ENCODE peak calls at places on chromosome 14, in seven cellular contexts. G is neuronal stem cell, V is thyroid gland, L is psoas muscle, E is uterus, B is small intestine, O is heart left ventricle. Z is an unnamed sample. For H3K9me3, the result is how much of the 10 kb centered on the place peaks cover.

GRCh38 chr14:103164786-103165185 is 41.5 kb downstream of the TNFAIP2 start:
- DNase-seq in G (no peak), V (no peak), L (no peak), E (no peak), B (no peak), O (no peak), Z (no peak)

GRCh38 chr14:78512021-78512420 is 341.8 kb downstream of the NRXN3 start:
- DNase-seq in G (no peak), V (no peak), L (no peak), E (no peak), B (no peak), O (no peak), Z (no peak)

GRCh38 chr14:61719344-61720301 is 24.3 kb downstream of the HIF1A start:
- DNase-seq in G (no peak), V (no peak), L (no peak), E (no peak), B (no peak), O (no peak), Z (peak)

GRCh38 chr14:59202031-59202430 is 13.6 kb downstream of the DAAM1 start:
- DNase-seq in G (no peak), V (no peak), L (no peak), E (no peak), B (no peak), O (no peak), Z (no peak)

GRCh38 chr14:22221508-22221907 is 367.5 kb downstream of the DAD1 start:
- DNase-seq in G (no peak), V (no peak), L (no peak), E (no peak), B (no peak), O (no peak), Z (no peak)

GRCh38 chr14:47863441-47863840 is 188.0 kb upstream of the MDGA2 start:
- DNase-seq in G (no peak), V (no peak), L (no peak), E (no peak), B (no peak), O (no peak), Z (no peak)

GRCh38 chr14:26199599-26200370 is 398.0 kb downstream of the NOVA1 start:
- DNase-seq in G (peak), V (no peak), L (no peak), E (no peak), B (no peak), O (no peak), Z (no peak)

GRCh38 chr14:69529563-69529962 is 45.0 kb downstream of the PLEKHD1 start:
- DNase-seq in G (no peak), V (no peak), L (no peak), E (no peak), B (no peak), O (no peak), Z (no peak)

GRCh38 chr14:93033983-93034670 is 81.6 kb downstream of the ITPK1 start:
- DNase-seq in G (no peak), V (no peak), L (no peak), E (no peak), B (no peak), O (no peak), Z (peak)

DNA sequence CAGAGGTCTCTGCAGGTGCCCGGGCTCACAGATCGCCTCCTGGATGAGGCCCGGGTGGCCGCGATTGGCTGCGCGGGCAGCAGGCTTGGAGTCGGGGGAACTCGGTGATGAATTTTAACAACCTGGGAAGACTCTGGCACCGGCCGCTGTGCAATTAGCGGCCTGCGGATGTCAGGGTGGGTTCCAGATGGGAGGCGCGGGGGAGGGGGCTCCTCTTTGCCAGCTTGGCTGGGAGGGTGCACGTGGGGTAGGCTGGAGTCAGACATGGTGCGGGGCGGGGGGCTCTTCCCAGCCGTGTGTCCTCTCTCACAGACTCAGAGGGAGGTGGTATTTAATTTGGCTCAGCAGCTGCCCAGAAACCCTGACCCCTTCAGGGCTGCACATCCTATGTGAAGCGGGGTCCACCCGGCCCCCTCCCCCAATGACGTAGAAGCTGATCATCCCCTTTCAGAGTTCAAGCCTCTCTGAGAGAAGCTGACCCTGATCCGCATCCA is 81.4 kb downstream of the KIF26A start:
- DNase-seq in G (no peak), V (no peak), L (peak), E (no peak), B (no peak), O (no peak), Z (no peak)
- H3K9me3 ChIP-seq in G (under half), V (under half), L (under half), E (under half), B (under half), O (under half), Z (under half)

GRCh38 chr14:34527591-34527990 is 11.9 kb downstream of the EAPP start:
- DNase-seq in G (no peak), V (no peak), L (no peak), E (no peak), B (no peak), O (no peak), Z (no peak)
- H3K9me3 ChIP-seq in G (under half), V (under half), L (under half), E (under half), B (under half), O (under half), Z (under half)

GRCh38 chr14:100692859-100693558 is 33.7 kb upstream of the DLK1 start:
- DNase-seq in G (no peak), V (no peak), L (no peak), E (no peak), B (no peak), O (no peak), Z (no peak)

GRCh38 chr14:100692256-100692655 is 34.4 kb upstream of the DLK1 start:
- DNase-seq in G (no peak), V (no peak), L (no peak), E (no peak), B (no peak), O (no peak), Z (no peak)

GRCh38 chr14:100688598-100689499 is 37.8 kb upstream of the DLK1 start:
- DNase-seq in G (no peak), V (no peak), L (no peak), E (no peak), B (no peak), O (no peak), Z (no peak)

GRCh38 chr14:100691395-100692025 is 35.2 kb upstream of the DLK1 start:
- DNase-seq in G (no peak), V (peak), L (no peak), E (no peak), B (no peak), O (no peak), Z (no peak)

DNA sequence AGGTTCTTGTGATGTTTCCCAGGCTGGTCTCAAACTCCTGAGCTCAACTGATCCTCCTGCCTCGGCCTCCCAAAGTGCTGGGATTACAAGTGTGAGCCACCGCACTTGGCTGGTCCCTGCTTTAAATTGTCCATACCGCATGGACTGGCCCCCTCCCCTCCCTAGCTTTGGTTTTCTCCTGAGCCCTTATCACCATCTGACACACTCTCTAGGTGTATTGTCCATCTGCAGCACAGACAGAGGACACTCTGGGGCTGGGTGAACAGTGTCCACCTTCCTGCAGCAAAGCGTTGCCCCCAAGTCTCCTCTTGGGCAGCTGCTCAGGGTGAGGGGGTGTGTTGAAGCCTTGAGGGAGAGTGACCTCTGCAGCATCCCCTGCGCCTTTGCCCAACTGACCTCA is 36.0 kb upstream of the DLK1 start:
- DNase-seq in G (no peak), V (no peak), L (no peak), E (no peak), B (no peak), O (no peak), Z (no peak)
- H3K9me3 ChIP-seq in G (under half), V (under half), L (under half), E (under half), B (under half), O (under half), Z (under half)

DNA sequence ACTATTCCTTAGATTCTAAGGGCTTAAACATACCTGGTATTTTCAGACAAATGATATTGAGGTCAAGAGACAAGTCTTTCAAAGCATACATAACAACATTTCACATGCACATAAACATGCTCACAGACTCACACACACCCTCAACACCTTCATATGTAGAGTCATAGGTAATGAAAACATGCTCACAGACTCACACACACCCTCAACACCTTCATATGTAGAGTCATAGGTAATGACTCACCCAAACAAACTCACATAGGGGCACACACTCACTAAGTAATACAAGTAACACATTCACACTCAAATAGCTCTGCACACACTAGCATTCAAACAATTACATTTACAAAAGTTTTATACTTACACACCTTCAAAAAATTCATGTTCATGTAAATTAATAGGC is 975.5 kb downstream of the TMEM121 start:
- DNase-seq in G (no peak), V (no peak), L (no peak), E (no peak), B (no peak), O (no peak), Z (no peak)
- H3K9me3 ChIP-seq in G (under half), V (under half), L (under half), E (under half), B (under half), O (under half), Z (under half)

GRCh38 chr14:106129274-106129673 is 602.9 kb downstream of the TMEM121 start:
- DNase-seq in G (no peak), V (no peak), L (no peak), E (no peak), B (no peak), O (no peak), Z (no peak)

DNA sequence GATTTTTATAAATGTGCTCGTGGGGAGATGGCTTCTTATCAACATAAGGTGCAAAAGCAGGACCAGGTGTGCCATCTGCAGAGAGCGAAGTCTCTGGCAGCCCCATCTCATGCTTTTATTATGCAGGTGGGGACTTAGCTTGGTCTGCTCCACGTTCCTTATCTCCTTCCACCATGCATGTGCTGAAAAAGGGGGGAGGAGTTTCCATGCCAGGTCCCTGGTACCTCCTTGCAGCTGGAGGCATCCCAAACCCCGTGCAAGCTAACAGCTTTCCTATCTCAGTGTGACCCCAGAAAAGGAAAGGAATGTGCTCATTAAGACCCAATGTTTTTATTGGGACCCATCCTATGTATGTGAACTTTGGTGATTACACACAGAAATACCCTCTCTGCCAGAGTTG is 608.5 kb downstream of the TMEM121 start:
- DNase-seq in G (no peak), V (no peak), L (no peak), E (no peak), B (no peak), O (no peak), Z (no peak)
- H3K9me3 ChIP-seq in G (under half), V (under half), L (under half), E (under half), B (under half), O (under half), Z (under half)

GRCh38 chr14:39474416-39474911 is 42.2 kb upstream of the FBXO33 start:
- DNase-seq in G (no peak), V (no peak), L (no peak), E (no peak), B (no peak), O (no peak), Z (no peak)
- H3K9me3 ChIP-seq in G (under half), V (under half), L (under half), E (under half), B (under half), O (under half), Z (under half)

DNA sequence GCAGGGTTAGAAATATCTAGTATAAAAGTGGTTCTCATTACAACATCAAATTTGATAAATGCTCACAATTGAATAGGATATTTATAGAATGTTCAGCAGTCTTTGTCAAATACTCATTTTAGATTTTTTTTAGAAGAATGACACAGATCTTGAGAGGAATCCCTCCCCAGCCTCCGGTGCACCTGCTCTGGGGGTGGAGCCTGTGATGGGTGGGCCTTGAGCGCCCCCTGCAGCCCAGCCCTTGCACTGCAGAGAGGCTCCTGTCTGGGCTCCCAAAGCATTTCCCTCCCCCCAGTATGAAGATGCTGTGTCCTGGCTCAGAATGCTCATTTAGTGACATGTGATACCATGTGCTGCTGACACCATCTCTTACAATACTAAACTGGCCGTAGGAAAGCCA is 792.3 kb downstream of the TMEM121 start:
- DNase-seq in G (no peak), V (no peak), L (no peak), E (no peak), B (no peak), O (no peak), Z (peak)
- H3K9me3 ChIP-seq in G (under half), V (under half), L (under half), E (under half), B (under half), O (under half), Z (under half)

GRCh38 chr14:91272341-91273272 is 28.1 kb upstream of the GPR68 start:
- DNase-seq in G (no peak), V (no peak), L (no peak), E (no peak), B (no peak), O (no peak), Z (no peak)

GRCh38 chr14:91273885-91274273 is 29.4 kb upstream of the GPR68 start:
- DNase-seq in G (no peak), V (no peak), L (peak), E (no peak), B (no peak), O (no peak), Z (no peak)

GRCh38 chr14:91277546-91278382 is 33.3 kb upstream of the GPR68 start:
- DNase-seq in G (no peak), V (no peak), L (peak), E (no peak), B (no peak), O (no peak), Z (no peak)

GRCh38 chr14:91273273-91273884 is 28.9 kb upstream of the GPR68 start:
- DNase-seq in G (no peak), V (no peak), L (peak), E (no peak), B (no peak), O (no peak), Z (no peak)

DNA sequence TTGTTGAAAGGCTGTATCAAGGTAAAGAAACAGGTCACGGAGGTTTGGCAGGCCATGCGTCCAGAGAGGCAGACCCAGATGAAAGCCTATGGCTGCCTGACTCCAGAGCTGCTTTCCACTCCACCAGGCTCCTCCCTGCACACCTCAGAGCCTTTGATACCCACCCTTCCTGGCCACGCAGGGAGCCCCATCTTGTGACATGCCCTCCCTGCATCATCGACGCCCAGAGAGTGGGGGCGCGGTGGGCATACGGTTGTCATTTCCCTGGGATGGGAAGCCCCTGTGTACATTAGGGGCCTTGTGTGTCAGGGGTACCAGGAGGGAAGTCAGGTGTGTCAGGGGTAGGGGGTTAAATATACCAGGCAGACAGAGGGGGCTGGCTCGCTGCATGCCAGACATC is 30.3 kb upstream of the GPR68 start:
- DNase-seq in G (no peak), V (no peak), L (peak), E (no peak), B (no peak), O (no peak), Z (no peak)
- H3K9me3 ChIP-seq in G (under half), V (under half), L (under half), E (under half), B (under half), O (under half), Z (under half)

DNA sequence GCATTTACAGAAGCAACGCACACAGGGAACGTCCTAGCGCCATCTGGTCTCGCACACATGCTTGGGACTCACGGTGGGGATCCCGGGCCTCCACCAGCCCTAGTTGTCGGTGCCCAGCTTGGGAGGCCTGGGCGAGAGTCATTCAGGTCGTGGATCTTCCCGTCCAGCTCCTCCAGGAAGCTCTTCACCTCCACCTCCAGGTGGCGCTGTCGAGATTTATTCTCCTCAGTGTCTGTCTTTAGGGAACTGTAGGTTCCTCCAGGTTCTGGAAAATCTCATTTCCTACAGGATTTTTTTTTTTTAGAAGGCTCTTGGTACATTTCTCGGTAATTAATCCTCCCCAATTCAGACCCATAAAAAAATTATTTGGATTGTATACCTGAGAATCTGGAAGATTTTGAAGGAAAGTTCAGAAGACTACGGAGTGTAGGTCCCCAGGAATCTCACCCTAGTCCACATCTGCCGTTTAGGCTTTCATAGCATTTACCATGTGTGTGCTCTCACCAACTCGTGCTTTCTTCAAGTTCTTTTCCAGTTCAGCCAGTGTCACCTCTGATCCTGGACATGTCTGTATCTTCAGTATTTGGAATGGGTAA is 910.0 kb downstream of the TMEM121 start:
- DNase-seq in G (no peak), V (peak), L (no peak), E (no peak), B (peak), O (no peak), Z (peak)
- H3K9me3 ChIP-seq in G (under half), V (under half), L (under half), E (under half), B (under half), O (under half), Z (under half)